ENCODE peak calls at places on chromosomes 4 and X, in nine cellular contexts. One of them, this sample, is unnamed.

GRCh38 chr4:173073939-173074500 is 94.6 kb upstream of the GALNT7 start:
- DNase-seq in adipocyte: no peak
- DNase-seq in upper lobe of right lung: no peak
- DNase-seq in stimulated activated CD4-positive, alpha-beta T cell treated with anti-CD3 and anti-CD28 coated beads, Interleukin-12 subunit alpha, Interleukin-12 subunit beta, amount 100 ng/mL, for 4 hours: no peak
- DNase-seq in IMR-90: no peak
- DNase-seq in T1000: no peak
- DNase-seq in NCI-H2081: no peak
- DNase-seq in Caco-2: no peak
- DNase-seq in mucosa of descending colon: no peak
- DNase-seq in this sample: no peak

GRCh38 chrX:38278682-38279081 is 48.6 kb downstream of the RPGR start:
- DNase-seq in adipocyte: no peak
- DNase-seq in upper lobe of right lung: no peak
- DNase-seq in stimulated activated CD4-positive, alpha-beta T cell treated with anti-CD3 and anti-CD28 coated beads, Interleukin-12 subunit alpha, Interleukin-12 subunit beta, amount 100 ng/mL, for 4 hours: no peak
- DNase-seq in IMR-90: peak
- DNase-seq in T1000: no peak
- DNase-seq in NCI-H2081: no peak
- DNase-seq in Caco-2: no peak
- DNase-seq in mucosa of descending colon: no peak
- DNase-seq in this sample: no peak

GRCh38 chr4:161320377-161320776 is 843.4 kb downstream of the FSTL5 start:
- DNase-seq in adipocyte: peak
- DNase-seq in upper lobe of right lung: no peak
- DNase-seq in stimulated activated CD4-positive, alpha-beta T cell treated with anti-CD3 and anti-CD28 coated beads, Interleukin-12 subunit alpha, Interleukin-12 subunit beta, amount 100 ng/mL, for 4 hours: no peak
- DNase-seq in IMR-90: no peak
- DNase-seq in T1000: no peak
- DNase-seq in NCI-H2081: peak
- DNase-seq in Caco-2: peak
- DNase-seq in mucosa of descending colon: no peak
- DNase-seq in this sample: peak

GRCh38 chr4:81352476-81352875 is 119.2 kb downstream of the RASGEF1B start:
- DNase-seq in adipocyte: peak
- DNase-seq in upper lobe of right lung: no peak
- DNase-seq in stimulated activated CD4-positive, alpha-beta T cell treated with anti-CD3 and anti-CD28 coated beads, Interleukin-12 subunit alpha, Interleukin-12 subunit beta, amount 100 ng/mL, for 4 hours: no peak
- DNase-seq in IMR-90: peak
- DNase-seq in T1000: no peak
- DNase-seq in NCI-H2081: no peak
- DNase-seq in Caco-2: no peak
- DNase-seq in mucosa of descending colon: no peak
- DNase-seq in this sample: no peak

GRCh38 chrX:21770631-21771321 is 12.9 kb upstream of the SMPX start:
- DNase-seq in adipocyte: no peak
- DNase-seq in upper lobe of right lung: no peak
- DNase-seq in stimulated activated CD4-positive, alpha-beta T cell treated with anti-CD3 and anti-CD28 coated beads, Interleukin-12 subunit alpha, Interleukin-12 subunit beta, amount 100 ng/mL, for 4 hours: no peak
- DNase-seq in IMR-90: no peak
- DNase-seq in T1000: no peak
- DNase-seq in NCI-H2081: no peak
- DNase-seq in Caco-2: peak
- DNase-seq in mucosa of descending colon: no peak
- DNase-seq in this sample: no peak

GRCh38 chrX:153781428-153782047 is 697 bp downstream of the SRPK3 start:
- DNase-seq in adipocyte: no peak
- DNase-seq in upper lobe of right lung: no peak
- DNase-seq in stimulated activated CD4-positive, alpha-beta T cell treated with anti-CD3 and anti-CD28 coated beads, Interleukin-12 subunit alpha, Interleukin-12 subunit beta, amount 100 ng/mL, for 4 hours: no peak
- DNase-seq in IMR-90: no peak
- DNase-seq in T1000: no peak
- DNase-seq in NCI-H2081: peak
- DNase-seq in Caco-2: no peak
- DNase-seq in mucosa of descending colon: no peak
- DNase-seq in this sample: no peak

GRCh38 chr4:150588341-150588740 is 6.4 kb downstream of the MAB21L2 start:
- DNase-seq in adipocyte: peak
- DNase-seq in upper lobe of right lung: no peak
- DNase-seq in stimulated activated CD4-positive, alpha-beta T cell treated with anti-CD3 and anti-CD28 coated beads, Interleukin-12 subunit alpha, Interleukin-12 subunit beta, amount 100 ng/mL, for 4 hours: no peak
- DNase-seq in IMR-90: no peak
- DNase-seq in T1000: no peak
- DNase-seq in NCI-H2081: no peak
- DNase-seq in Caco-2: no peak
- DNase-seq in mucosa of descending colon: no peak
- DNase-seq in this sample: no peak

GRCh38 chr4:25308266-25308665 is 4.3 kb upstream of the ZCCHC4 start:
- DNase-seq in adipocyte: no peak
- DNase-seq in upper lobe of right lung: no peak
- DNase-seq in stimulated activated CD4-positive, alpha-beta T cell treated with anti-CD3 and anti-CD28 coated beads, Interleukin-12 subunit alpha, Interleukin-12 subunit beta, amount 100 ng/mL, for 4 hours: no peak
- DNase-seq in IMR-90: no peak
- DNase-seq in T1000: no peak
- DNase-seq in NCI-H2081: no peak
- DNase-seq in Caco-2: no peak
- DNase-seq in mucosa of descending colon: no peak
- DNase-seq in this sample: no peak

GRCh38 chr4:176302283-176303275 is 17.2 kb upstream of the SPCS3 start:
- DNase-seq in adipocyte: peak
- DNase-seq in upper lobe of right lung: no peak
- DNase-seq in stimulated activated CD4-positive, alpha-beta T cell treated with anti-CD3 and anti-CD28 coated beads, Interleukin-12 subunit alpha, Interleukin-12 subunit beta, amount 100 ng/mL, for 4 hours: no peak
- DNase-seq in IMR-90: peak
- DNase-seq in T1000: no peak
- DNase-seq in NCI-H2081: no peak
- DNase-seq in Caco-2: no peak
- DNase-seq in mucosa of descending colon: no peak
- DNase-seq in this sample: peak

GRCh38 chr4:131113704-131114103 is 2017.8 kb downstream of the C4orf33 start:
- DNase-seq in adipocyte: no peak
- DNase-seq in upper lobe of right lung: no peak
- DNase-seq in stimulated activated CD4-positive, alpha-beta T cell treated with anti-CD3 and anti-CD28 coated beads, Interleukin-12 subunit alpha, Interleukin-12 subunit beta, amount 100 ng/mL, for 4 hours: no peak
- DNase-seq in IMR-90: no peak
- DNase-seq in T1000: no peak
- DNase-seq in NCI-H2081: no peak
- DNase-seq in Caco-2: no peak
- DNase-seq in mucosa of descending colon: no peak
- DNase-seq in this sample: no peak

GRCh38 chr4:3321295-3321889 is 28.6 kb downstream of the RGS12 start:
- DNase-seq in adipocyte: no peak
- DNase-seq in upper lobe of right lung: peak
- DNase-seq in stimulated activated CD4-positive, alpha-beta T cell treated with anti-CD3 and anti-CD28 coated beads, Interleukin-12 subunit alpha, Interleukin-12 subunit beta, amount 100 ng/mL, for 4 hours: no peak
- DNase-seq in IMR-90: no peak
- DNase-seq in T1000: no peak
- DNase-seq in NCI-H2081: peak
- DNase-seq in Caco-2: no peak
- DNase-seq in mucosa of descending colon: no peak
- DNase-seq in this sample: no peak

GRCh38 chr4:8560265-8561047 is 19.7 kb upstream of the GPR78 start:
- DNase-seq in adipocyte: peak
- DNase-seq in upper lobe of right lung: peak
- DNase-seq in stimulated activated CD4-positive, alpha-beta T cell treated with anti-CD3 and anti-CD28 coated beads, Interleukin-12 subunit alpha, Interleukin-12 subunit beta, amount 100 ng/mL, for 4 hours: no peak
- DNase-seq in IMR-90: no peak
- DNase-seq in T1000: peak
- DNase-seq in NCI-H2081: no peak
- DNase-seq in Caco-2: peak
- DNase-seq in mucosa of descending colon: no peak
- DNase-seq in this sample: no peak

GRCh38 chr4:158796370-158797140 is 27.7 kb downstream of the FNIP2 start:
- DNase-seq in adipocyte: no peak
- DNase-seq in upper lobe of right lung: peak
- DNase-seq in stimulated activated CD4-positive, alpha-beta T cell treated with anti-CD3 and anti-CD28 coated beads, Interleukin-12 subunit alpha, Interleukin-12 subunit beta, amount 100 ng/mL, for 4 hours: no peak
- DNase-seq in IMR-90: peak
- DNase-seq in T1000: no peak
- DNase-seq in NCI-H2081: no peak
- DNase-seq in Caco-2: no peak
- DNase-seq in mucosa of descending colon: no peak
- DNase-seq in this sample: peak

GRCh38 chr4:25862411-25863346 is at the start of gene SEL1L3:
- DNase-seq in adipocyte: peak
- DNase-seq in upper lobe of right lung: peak
- DNase-seq in stimulated activated CD4-positive, alpha-beta T cell treated with anti-CD3 and anti-CD28 coated beads, Interleukin-12 subunit alpha, Interleukin-12 subunit beta, amount 100 ng/mL, for 4 hours: peak
- DNase-seq in IMR-90: no peak
- DNase-seq in T1000: no peak
- DNase-seq in NCI-H2081: peak
- DNase-seq in Caco-2: peak
- DNase-seq in mucosa of descending colon: peak
- DNase-seq in this sample: peak

GRCh38 chr4:114036426-114036825 is 57.0 kb upstream of the ARSJ start:
- DNase-seq in adipocyte: no peak
- DNase-seq in upper lobe of right lung: no peak
- DNase-seq in stimulated activated CD4-positive, alpha-beta T cell treated with anti-CD3 and anti-CD28 coated beads, Interleukin-12 subunit alpha, Interleukin-12 subunit beta, amount 100 ng/mL, for 4 hours: no peak
- DNase-seq in IMR-90: no peak
- DNase-seq in T1000: no peak
- DNase-seq in NCI-H2081: peak
- DNase-seq in Caco-2: no peak
- DNase-seq in mucosa of descending colon: no peak
- DNase-seq in this sample: no peak

GRCh38 chr4:188015025-188015778 is 19.6 kb downstream of the ZFP42 start:
- DNase-seq in adipocyte: no peak
- DNase-seq in upper lobe of right lung: no peak
- DNase-seq in stimulated activated CD4-positive, alpha-beta T cell treated with anti-CD3 and anti-CD28 coated beads, Interleukin-12 subunit alpha, Interleukin-12 subunit beta, amount 100 ng/mL, for 4 hours: no peak
- DNase-seq in IMR-90: no peak
- DNase-seq in T1000: no peak
- DNase-seq in NCI-H2081: no peak
- DNase-seq in Caco-2: peak
- DNase-seq in mucosa of descending colon: no peak
- DNase-seq in this sample: peak

GRCh38 chr4:69760455-69760854 is at the start of gene SULT1B1:
- DNase-seq in adipocyte: peak
- DNase-seq in upper lobe of right lung: no peak
- DNase-seq in stimulated activated CD4-positive, alpha-beta T cell treated with anti-CD3 and anti-CD28 coated beads, Interleukin-12 subunit alpha, Interleukin-12 subunit beta, amount 100 ng/mL, for 4 hours: no peak
- DNase-seq in IMR-90: peak
- DNase-seq in T1000: no peak
- DNase-seq in NCI-H2081: no peak
- DNase-seq in Caco-2: no peak
- DNase-seq in mucosa of descending colon: peak
- DNase-seq in this sample: peak

GRCh38 chrX:33808636-33809035 is 323.5 kb downstream of the FAM47A start:
- DNase-seq in adipocyte: no peak
- DNase-seq in upper lobe of right lung: no peak
- DNase-seq in stimulated activated CD4-positive, alpha-beta T cell treated with anti-CD3 and anti-CD28 coated beads, Interleukin-12 subunit alpha, Interleukin-12 subunit beta, amount 100 ng/mL, for 4 hours: no peak
- DNase-seq in IMR-90: no peak
- DNase-seq in T1000: no peak
- DNase-seq in NCI-H2081: no peak
- DNase-seq in Caco-2: no peak
- DNase-seq in mucosa of descending colon: no peak
- DNase-seq in this sample: no peak

GRCh38 chr4:139025841-139026240 is 10.3 kb downstream of the NOCT start:
- DNase-seq in adipocyte: no peak
- DNase-seq in upper lobe of right lung: no peak
- DNase-seq in stimulated activated CD4-positive, alpha-beta T cell treated with anti-CD3 and anti-CD28 coated beads, Interleukin-12 subunit alpha, Interleukin-12 subunit beta, amount 100 ng/mL, for 4 hours: no peak
- DNase-seq in IMR-90: peak
- DNase-seq in T1000: no peak
- DNase-seq in NCI-H2081: no peak
- DNase-seq in Caco-2: no peak
- DNase-seq in mucosa of descending colon: no peak
- DNase-seq in this sample: no peak

GRCh38 chrX:36087366-36087765 is 167.8 kb downstream of the CFAP47 start:
- DNase-seq in adipocyte: no peak
- DNase-seq in upper lobe of right lung: no peak
- DNase-seq in stimulated activated CD4-positive, alpha-beta T cell treated with anti-CD3 and anti-CD28 coated beads, Interleukin-12 subunit alpha, Interleukin-12 subunit beta, amount 100 ng/mL, for 4 hours: no peak
- DNase-seq in IMR-90: no peak
- DNase-seq in T1000: no peak
- DNase-seq in NCI-H2081: no peak
- DNase-seq in Caco-2: no peak
- DNase-seq in mucosa of descending colon: no peak
- DNase-seq in this sample: no peak

GRCh38 chr4:107278791-107279481 is 242.8 kb upstream of the DKK2 start:
- DNase-seq in adipocyte: peak
- DNase-seq in upper lobe of right lung: no peak
- DNase-seq in stimulated activated CD4-positive, alpha-beta T cell treated with anti-CD3 and anti-CD28 coated beads, Interleukin-12 subunit alpha, Interleukin-12 subunit beta, amount 100 ng/mL, for 4 hours: no peak
- DNase-seq in IMR-90: peak
- DNase-seq in T1000: no peak
- DNase-seq in NCI-H2081: no peak
- DNase-seq in Caco-2: no peak
- DNase-seq in mucosa of descending colon: no peak
- DNase-seq in this sample: no peak

GRCh38 chr4:98929341-98930267 is 671 bp upstream of the EIF4E start:
- DNase-seq in adipocyte: peak
- DNase-seq in upper lobe of right lung: peak
- DNase-seq in stimulated activated CD4-positive, alpha-beta T cell treated with anti-CD3 and anti-CD28 coated beads, Interleukin-12 subunit alpha, Interleukin-12 subunit beta, amount 100 ng/mL, for 4 hours: peak
- DNase-seq in IMR-90: peak
- DNase-seq in T1000: peak
- DNase-seq in NCI-H2081: peak
- DNase-seq in Caco-2: peak
- DNase-seq in mucosa of descending colon: peak
- DNase-seq in this sample: peak

GRCh38 chrX:103464071-103464773 is 55.1 kb downstream of the RAB40A start:
- DNase-seq in adipocyte: peak
- DNase-seq in upper lobe of right lung: no peak
- DNase-seq in stimulated activated CD4-positive, alpha-beta T cell treated with anti-CD3 and anti-CD28 coated beads, Interleukin-12 subunit alpha, Interleukin-12 subunit beta, amount 100 ng/mL, for 4 hours: no peak
- DNase-seq in IMR-90: peak
- DNase-seq in T1000: no peak
- DNase-seq in NCI-H2081: peak
- DNase-seq in Caco-2: peak
- DNase-seq in mucosa of descending colon: no peak
- DNase-seq in this sample: peak

GRCh38 chr4:69536980-69537379 is 41.3 kb upstream of the UGT2B4 start:
- DNase-seq in adipocyte: no peak
- DNase-seq in upper lobe of right lung: no peak
- DNase-seq in stimulated activated CD4-positive, alpha-beta T cell treated with anti-CD3 and anti-CD28 coated beads, Interleukin-12 subunit alpha, Interleukin-12 subunit beta, amount 100 ng/mL, for 4 hours: no peak
- DNase-seq in IMR-90: no peak
- DNase-seq in T1000: no peak
- DNase-seq in NCI-H2081: no peak
- DNase-seq in Caco-2: no peak
- DNase-seq in mucosa of descending colon: no peak
- DNase-seq in this sample: no peak

GRCh38 chrX:76420237-76420636 is 7.3 kb upstream of the MAGEE1 start:
- DNase-seq in adipocyte: no peak
- DNase-seq in upper lobe of right lung: no peak
- DNase-seq in stimulated activated CD4-positive, alpha-beta T cell treated with anti-CD3 and anti-CD28 coated beads, Interleukin-12 subunit alpha, Interleukin-12 subunit beta, amount 100 ng/mL, for 4 hours: no peak
- DNase-seq in IMR-90: no peak
- DNase-seq in T1000: no peak
- DNase-seq in NCI-H2081: no peak
- DNase-seq in Caco-2: peak
- DNase-seq in mucosa of descending colon: no peak
- DNase-seq in this sample: no peak

GRCh38 chr4:21656832-21657231 is 291.7 kb downstream of the KCNIP4 start:
- DNase-seq in adipocyte: peak
- DNase-seq in upper lobe of right lung: no peak
- DNase-seq in stimulated activated CD4-positive, alpha-beta T cell treated with anti-CD3 and anti-CD28 coated beads, Interleukin-12 subunit alpha, Interleukin-12 subunit beta, amount 100 ng/mL, for 4 hours: no peak
- DNase-seq in IMR-90: no peak
- DNase-seq in T1000: peak
- DNase-seq in NCI-H2081: no peak
- DNase-seq in Caco-2: no peak
- DNase-seq in mucosa of descending colon: no peak
- DNase-seq in this sample: peak

GRCh38 chr4:124910327-124910726 is 197.8 kb upstream of the ANKRD50 start:
- DNase-seq in adipocyte: no peak
- DNase-seq in upper lobe of right lung: no peak
- DNase-seq in stimulated activated CD4-positive, alpha-beta T cell treated with anti-CD3 and anti-CD28 coated beads, Interleukin-12 subunit alpha, Interleukin-12 subunit beta, amount 100 ng/mL, for 4 hours: no peak
- DNase-seq in IMR-90: no peak
- DNase-seq in T1000: no peak
- DNase-seq in NCI-H2081: no peak
- DNase-seq in Caco-2: no peak
- DNase-seq in mucosa of descending colon: no peak
- DNase-seq in this sample: no peak

GRCh38 chrX:69203367-69204037 is 38.2 kb upstream of the PJA1 start:
- DNase-seq in adipocyte: no peak
- DNase-seq in upper lobe of right lung: no peak
- DNase-seq in stimulated activated CD4-positive, alpha-beta T cell treated with anti-CD3 and anti-CD28 coated beads, Interleukin-12 subunit alpha, Interleukin-12 subunit beta, amount 100 ng/mL, for 4 hours: no peak
- DNase-seq in IMR-90: no peak
- DNase-seq in T1000: no peak
- DNase-seq in NCI-H2081: no peak
- DNase-seq in Caco-2: no peak
- DNase-seq in mucosa of descending colon: no peak
- DNase-seq in this sample: no peak

GRCh38 chr4:1872918-1873269 is 1.7 kb downstream of the NSD2 start:
- DNase-seq in adipocyte: peak
- DNase-seq in upper lobe of right lung: no peak
- DNase-seq in stimulated activated CD4-positive, alpha-beta T cell treated with anti-CD3 and anti-CD28 coated beads, Interleukin-12 subunit alpha, Interleukin-12 subunit beta, amount 100 ng/mL, for 4 hours: no peak
- DNase-seq in IMR-90: peak
- DNase-seq in T1000: no peak
- DNase-seq in NCI-H2081: no peak
- DNase-seq in Caco-2: no peak
- DNase-seq in mucosa of descending colon: no peak
- DNase-seq in this sample: peak

GRCh38 chr4:96194993-96195392 is 355.1 kb downstream of the PDHA2 start:
- DNase-seq in adipocyte: peak
- DNase-seq in upper lobe of right lung: no peak
- DNase-seq in stimulated activated CD4-positive, alpha-beta T cell treated with anti-CD3 and anti-CD28 coated beads, Interleukin-12 subunit alpha, Interleukin-12 subunit beta, amount 100 ng/mL, for 4 hours: no peak
- DNase-seq in IMR-90: no peak
- DNase-seq in T1000: no peak
- DNase-seq in NCI-H2081: no peak
- DNase-seq in Caco-2: no peak
- DNase-seq in mucosa of descending colon: no peak
- DNase-seq in this sample: no peak

This sample was measured in cardiac fibroblast.